ENCODE peak calls at places on chromosomes 11 and 22, in seven cellular contexts. C, I, P, M, E, L and S are unnamed samples.
A peak's percentile ranks its signal among the peaks of the same experiment; 100 is the strongest.

GRCh38 chr11:18650353-18650752 is 16.2 kb upstream of the SPTY2D1 start:
- DNase-seq in E (no peak), C (no peak), L (no peak), P (no peak), M (no peak), I (no peak), S (no peak)

GRCh38 chr22:31286360-31287255 is 5.7 kb downstream of the PIK3IP1 start:
- DNase-seq in I (no peak), E (no peak), M (no peak), L (no peak), P (no peak), C (no peak), S (peak; percentile 25)

GRCh38 chr11:37199082-37199481 is 601.0 kb upstream of the RAG2 start:
- DNase-seq in I (no peak), M (no peak), P (no peak), L (no peak), E (no peak), C (no peak), S (no peak)

GRCh38 chr11:119663279-119663678 is 65.7 kb downstream of the NECTIN1 start:
- DNase-seq in L (no peak), P (no peak), E (no peak), M (no peak), I (no peak), C (no peak), S (no peak)

GRCh38 chr11:116874251-116874650 is 36.8 kb upstream of the APOA1 start:
- DNase-seq in E (no peak), L (no peak), M (peak; percentile 50), P (peak; percentile 18), C (no peak), I (no peak), S (peak; percentile 44)

GRCh38 chr11:75524576-75525432 is 937 bp downstream of the GDPD5 start:
- DNase-seq in M (peak; percentile 40), E (no peak), C (no peak), P (no peak), L (peak; percentile 71), I (peak; percentile 59), S (peak; percentile 18)

GRCh38 chr11:1763796-1764661 is at the start of gene CTSD:
- DNase-seq in I (peak; percentile 95), C (peak; percentile 84), M (peak; percentile 71), L (peak; percentile 93), E (peak; percentile 91), P (peak; percentile 22), S (peak; percentile 77)

GRCh38 chr11:79054636-79055035 is 386.2 kb downstream of the TENM4 start:
- DNase-seq in C (no peak), L (no peak), M (peak; percentile 87), I (no peak), P (peak; percentile 40), E (peak; percentile 13), S (peak; percentile 18)

GRCh38 chr11:108016647-108017046 is 7.9 kb downstream of the CUL5 start:
- DNase-seq in C (no peak), E (no peak), P (no peak), M (no peak), I (no peak), L (no peak), S (no peak)

GRCh38 chr11:26510756-26511155 is 61.3 kb downstream of the MUC15 start:
- DNase-seq in I (no peak), L (no peak), E (no peak), P (no peak), M (no peak), C (no peak), S (no peak)

GRCh38 chr11:94787798-94788197 is 19.6 kb downstream of the AMOTL1 start:
- DNase-seq in E (no peak), M (no peak), P (no peak), L (no peak), I (no peak), C (no peak), S (no peak)

GRCh38 chr22:19149047-19149883 is 827 bp downstream of the GSC2 start:
- DNase-seq in E (no peak), M (peak; percentile 12), I (peak; percentile 41), L (peak; percentile 67), C (no peak), P (no peak), S (no peak)

GRCh38 chr11:47369676-47370075 is 8.7 kb downstream of the SPI1 start:
- DNase-seq in E (no peak), M (no peak), P (no peak), C (no peak), I (no peak), L (no peak), S (no peak)

GRCh38 chr11:80320765-80321164 is 879.9 kb upstream of the TENM4 start:
- DNase-seq in P (no peak), C (no peak), E (no peak), L (no peak), M (no peak), I (no peak), S (no peak)

DNA sequence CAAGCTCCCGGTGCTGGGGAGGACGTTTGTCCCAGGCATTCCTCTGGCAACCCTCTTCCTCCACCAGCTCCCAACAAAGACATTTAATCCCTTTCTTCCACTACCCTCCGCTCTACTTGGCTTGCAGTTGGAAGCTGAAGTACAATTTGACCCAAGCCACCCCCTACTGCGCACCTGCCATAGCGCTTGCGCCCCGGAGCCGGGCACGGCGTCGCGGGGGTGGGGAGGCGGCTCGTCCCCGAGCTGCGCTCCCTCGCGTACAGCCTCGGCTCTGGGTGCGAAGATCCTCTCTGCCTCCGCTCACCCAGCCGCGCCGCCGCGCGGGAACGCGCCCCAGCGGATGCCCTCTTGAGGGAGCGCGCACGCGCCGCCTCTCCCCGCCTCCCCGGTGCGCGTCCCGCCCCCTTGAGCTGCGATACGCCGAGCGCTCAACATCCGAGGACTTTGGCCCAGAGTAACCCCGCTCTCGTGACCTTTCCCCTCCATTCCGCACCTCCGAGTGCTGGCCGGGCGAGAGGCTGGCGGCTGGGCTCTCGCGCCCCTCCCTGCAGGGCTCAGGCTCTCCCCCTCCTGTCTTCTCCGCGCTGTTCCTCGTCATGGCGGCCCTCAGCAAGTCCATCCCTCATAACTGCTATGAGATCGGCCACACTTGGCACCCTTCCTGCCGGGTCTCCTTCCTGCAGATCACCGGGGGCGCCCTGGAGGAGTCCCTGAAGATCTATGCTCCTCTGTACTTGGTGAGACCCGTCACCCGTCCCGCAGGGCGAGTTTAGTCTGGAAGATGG is at the start of gene TMEM135:
- DNase-seq in C (peak; percentile 95), L (peak; percentile 98), P (peak; percentile 87), I (peak; percentile 96), M (peak; percentile 92), E (peak; percentile 91), S (peak; percentile 96)
- TF ChIP-seq CTCF in C (peak; percentile 20), L (peak; percentile 14), P (peak; percentile 2), I (no peak), M (no peak), E (no peak), S (no peak)

GRCh38 chr11:19814421-19814820 is 101.8 kb downstream of the NAV2 start:
- DNase-seq in I (no peak), P (no peak), M (no peak), E (no peak), L (no peak), C (no peak), S (no peak)
- TF ChIP-seq CTCF in I (no peak), P (peak; percentile 12), M (no peak), E (no peak), L (peak; percentile 45), C (no peak), S (no peak)

GRCh38 chr11:8810331-8811301 is 100.4 kb upstream of the AKIP1 start:
- DNase-seq in L (peak; percentile 95), C (peak; percentile 65), I (peak; percentile 64), P (peak; percentile 75), M (peak; percentile 79), E (peak; percentile 79), S (peak; percentile 85)
- TF ChIP-seq CTCF in L (no peak), C (no peak), I (no peak), P (no peak), M (no peak), E (no peak), S (no peak)

GRCh38 chr11:66868726-66869291 is 11.9 kb downstream of the LRFN4 start:
- DNase-seq in C (no peak), L (peak; percentile 86), I (peak; percentile 73), P (peak; percentile 54), E (peak; percentile 44), M (no peak), S (no peak)
- TF ChIP-seq CTCF in C (peak; percentile 56), L (peak; percentile 67), I (peak; percentile 42), P (peak; percentile 73), E (no peak), M (no peak), S (no peak)

DNA sequence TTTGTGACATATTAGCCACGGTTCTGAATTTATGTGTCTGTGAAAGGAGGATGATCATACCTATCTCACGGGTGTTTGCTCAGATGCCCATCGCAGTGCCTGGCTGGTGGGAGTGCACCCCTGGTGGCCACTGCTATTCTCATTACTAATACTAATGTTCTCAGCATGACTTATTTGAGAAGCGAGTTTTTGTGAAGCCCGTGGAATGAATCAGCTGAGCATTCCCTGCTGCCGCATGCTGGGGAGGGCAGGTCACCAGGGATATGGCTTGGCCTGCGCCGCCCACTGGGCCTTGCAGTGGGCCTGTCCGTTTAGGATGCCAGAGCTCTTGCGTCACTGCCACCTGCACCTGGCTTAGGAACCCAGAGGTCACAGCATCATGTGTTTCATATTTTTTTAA is 16.8 kb downstream of the CTTN start:
- DNase-seq in E (no peak), P (no peak), C (no peak), I (no peak), L (no peak), M (peak; percentile 89), S (peak; percentile 56)
- TF ChIP-seq CTCF in E (no peak), P (peak; percentile 10), C (peak; percentile 47), I (no peak), L (peak; percentile 19), M (peak; percentile 62), S (peak; percentile 60)

GRCh38 chr11:21986361-21986760 is 206.5 kb upstream of the ANO5 start:
- DNase-seq in M (no peak), P (no peak), C (no peak), I (no peak), L (no peak), E (no peak), S (no peak)

DNA sequence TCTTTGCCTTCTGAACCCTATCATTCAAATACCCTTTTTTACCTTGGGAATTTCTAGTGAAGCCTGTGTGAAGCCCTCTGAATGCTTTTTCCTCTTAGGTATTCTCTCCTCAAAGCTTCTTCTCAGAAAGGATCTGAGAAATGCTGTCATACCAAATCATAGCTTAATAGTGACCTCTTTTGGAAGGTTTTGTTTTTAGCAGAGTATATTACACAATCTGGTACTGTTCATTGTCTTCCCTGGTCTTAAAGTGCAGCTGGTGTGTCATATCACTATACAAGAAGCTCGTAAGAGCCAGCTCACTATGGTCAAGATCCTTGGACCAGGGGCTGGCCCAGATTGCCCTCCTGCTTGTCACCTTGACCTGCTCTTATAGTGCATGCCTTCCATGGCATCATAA is 204.4 kb upstream of the ANO5 start:
- DNase-seq in E (no peak), L (no peak), I (no peak), C (no peak), P (peak; percentile 29), M (no peak), S (no peak)
- TF ChIP-seq CTCF in E (no peak), L (no peak), I (no peak), C (no peak), P (no peak), M (no peak), S (no peak)